ENCODE peak calls at places on chromosomes 5 and 9, in seven cellular contexts. W is AG09309, D is EL, F is amniotic stem cell, I is Caki2, N is dorsolateral prefrontal cortex, Y is stromal cell of bone marrow. U is an unnamed sample.

GRCh38 chr5:172274951-172275753 is 8.4 kb downstream of the UBTD2 start:
- DNase-seq in F (no peak), Y (no peak), W (no peak), I (peak), N (no peak), D (peak), U (no peak)

GRCh38 chr9:1009101-1009707 is 32.7 kb downstream of the DMRT3 start:
- DNase-seq in W (peak), D (peak), Y (peak), F (peak), N (peak), I (peak), U (peak)

GRCh38 chr5:109844695-109845094 is 155.0 kb downstream of the MAN2A1 start:
- DNase-seq in N (no peak), I (no peak), D (peak), W (no peak), Y (peak), F (no peak), U (peak)

GRCh38 chr5:56356876-56357160 is 123.7 kb upstream of the ANKRD55 start:
- DNase-seq in W (no peak), D (no peak), Y (no peak), F (no peak), I (no peak), N (no peak), U (no peak)

GRCh38 chr5:132396589-132397001 is 27.1 kb downstream of the SLC22A5 start:
- DNase-seq in I (no peak), N (no peak), F (no peak), W (no peak), D (peak), Y (no peak), U (no peak)

GRCh38 chr9:12775373-12775962 is 648 bp downstream of the LURAP1L start:
- DNase-seq in N (peak), Y (no peak), W (no peak), F (no peak), D (peak), I (no peak), U (no peak)

GRCh38 chr5:165579911-165580310 is 2074.5 kb downstream of the MAT2B start:
- DNase-seq in D (no peak), W (no peak), Y (no peak), I (no peak), F (no peak), N (no peak), U (no peak)

GRCh38 chr5:16456103-16456832 is 9.3 kb downstream of the ZNF622 start:
- DNase-seq in F (peak), D (peak), W (peak), I (peak), Y (peak), N (no peak), U (peak)

GRCh38 chr5:71651554-71651953 is 64.4 kb downstream of the MCCC2 start:
- DNase-seq in Y (no peak), N (no peak), F (no peak), I (no peak), W (no peak), D (no peak), U (no peak)

GRCh38 chr9:136204838-136205706 is at the start of gene LHX3:
- DNase-seq in I (peak), W (no peak), Y (no peak), F (no peak), D (no peak), N (no peak), U (no peak)

GRCh38 chr5:169296456-169297220 is 4.3 kb downstream of the SLIT3 start:
- DNase-seq in Y (peak), N (no peak), F (no peak), I (peak), D (peak), W (peak), U (peak)

GRCh38 chr9:117777823-117778222 is 73.6 kb downstream of the TLR4 start:
- DNase-seq in F (no peak), W (no peak), Y (no peak), I (no peak), D (no peak), N (no peak), U (no peak)

GRCh38 chr5:1511651-1512540 is 11.9 kb downstream of the LPCAT1 start:
- DNase-seq in Y (no peak), D (peak), I (peak), N (no peak), F (no peak), W (peak), U (peak)